ENCODE peak calls at places on chromosomes 12 and 14, in four cellular contexts. X, B, Q and T are unnamed samples.

GRCh38 chr12:288687-289086 is 26.1 kb upstream of the SLC6A13 start:
- DNase-seq in B (no peak), Q (no peak), X (peak; percentile 4), T (peak; percentile 86)

GRCh38 chr12:51898937-51899336 is 8.4 kb upstream of the ACVRL1 start:
- DNase-seq in X (no peak), Q (no peak), B (no peak), T (peak; percentile 69)

GRCh38 chr12:32603858-32604257 is 75.2 kb upstream of the DNM1L start:
- DNase-seq in B (no peak), Q (no peak), X (no peak), T (peak; percentile 51)

GRCh38 chr12:25376985-25377384 is 126.3 kb upstream of the KRAS start:
- DNase-seq in X (no peak), Q (no peak), B (no peak), T (no peak)

GRCh38 chr14:69692542-69693053 is 74.3 kb upstream of the SRSF5 start:
- DNase-seq in B (no peak), X (no peak), Q (no peak), T (no peak)

GRCh38 chr14:105865904-105866840 is 339.8 kb downstream of the TMEM121 start:
- DNase-seq in Q (no peak), X (no peak), B (no peak), T (no peak)

GRCh38 chr14:86057018-86057667 is 527.2 kb downstream of the FLRT2 start:
- DNase-seq in Q (peak; percentile 6), X (no peak), B (no peak), T (peak; percentile 39)

GRCh38 chr12:110367209-110367864 is 36.2 kb downstream of the ANAPC7 start:
- DNase-seq in Q (no peak), B (no peak), X (no peak), T (peak; percentile 40)

GRCh38 chr12:50620975-50621360 is 116.2 kb downstream of the DIP2B start:
- DNase-seq in X (no peak), Q (no peak), B (no peak), T (no peak)

GRCh38 chr14:104743461-104744380 is 9.2 kb upstream of the SIVA1 start:
- DNase-seq in B (no peak), Q (no peak), X (no peak), T (peak; percentile 78)

GRCh38 chr12:55060470-55060869 is 40.7 kb downstream of the NEUROD4 start:
- DNase-seq in B (peak; percentile 57), Q (no peak), X (no peak), T (no peak)

GRCh38 chr12:31117203-31118011 is 43.7 kb downstream of the DDX11 start:
- DNase-seq in X (peak; percentile 76), B (peak; percentile 71), Q (peak; percentile 12), T (peak; percentile 1)

GRCh38 chr12:41409628-41410027 is 221.5 kb downstream of the PDZRN4 start:
- DNase-seq in B (no peak), Q (no peak), X (no peak), T (no peak)

GRCh38 chr12:107992016-107992415 is 137.1 kb upstream of the WSCD2 start:
- DNase-seq in Q (no peak), B (no peak), X (no peak), T (no peak)

GRCh38 chr12:65907465-65907864 is 83.2 kb downstream of the HMGA2 start:
- DNase-seq in X (no peak), B (no peak), Q (no peak), T (no peak)

GRCh38 chr12:65908147-65908546 is 83.9 kb downstream of the HMGA2 start:
- DNase-seq in B (no peak), Q (no peak), X (no peak), T (no peak)

GRCh38 chr12:65905941-65906471 is 81.7 kb downstream of the HMGA2 start:
- DNase-seq in X (no peak), Q (no peak), B (no peak), T (no peak)

GRCh38 chr12:65916991-65917676 is 92.9 kb downstream of the HMGA2 start:
- DNase-seq in Q (no peak), B (no peak), X (no peak), T (no peak)

GRCh38 chr12:65911321-65911720 is 87.0 kb downstream of the HMGA2 start:
- DNase-seq in Q (no peak), B (no peak), X (no peak), T (peak; percentile 53)
- TF ChIP-seq MAZ in Q (no peak), B (no peak), X (no peak), T (no peak)

GRCh38 chr12:126953365-126953889 is 1313.5 kb upstream of the TMEM132C start:
- DNase-seq in Q (no peak), X (no peak), B (peak; percentile 78), T (no peak)

GRCh38 chr12:126944684-126945083 is 1322.3 kb upstream of the TMEM132C start:
- DNase-seq in B (no peak), Q (no peak), X (no peak), T (no peak)

GRCh38 chr12:126952106-126953007 is 1314.6 kb upstream of the TMEM132C start:
- DNase-seq in B (peak; percentile 16), X (no peak), Q (no peak), T (no peak)

GRCh38 chr12:126950266-126950665 is 1316.7 kb upstream of the TMEM132C start:
- DNase-seq in Q (no peak), X (no peak), B (no peak), T (no peak)
- TF ChIP-seq MAZ in Q (no peak), X (no peak), B (no peak), T (no peak)

GRCh38 chr12:14399871-14400270 is 34.4 kb downstream of the ATF7IP start:
- DNase-seq in Q (no peak), X (no peak), B (no peak), T (peak; percentile 63)
- TF ChIP-seq MAZ in Q (no peak), X (no peak), B (no peak), T (no peak)

GRCh38 chr12:116718578-116719454 is 19.1 kb downstream of the SPRING1 start:
- DNase-seq in Q (no peak), X (no peak), B (no peak), T (peak; percentile 56)
- TF ChIP-seq MAZ in Q (no peak), X (no peak), B (no peak), T (no peak)

DNA sequence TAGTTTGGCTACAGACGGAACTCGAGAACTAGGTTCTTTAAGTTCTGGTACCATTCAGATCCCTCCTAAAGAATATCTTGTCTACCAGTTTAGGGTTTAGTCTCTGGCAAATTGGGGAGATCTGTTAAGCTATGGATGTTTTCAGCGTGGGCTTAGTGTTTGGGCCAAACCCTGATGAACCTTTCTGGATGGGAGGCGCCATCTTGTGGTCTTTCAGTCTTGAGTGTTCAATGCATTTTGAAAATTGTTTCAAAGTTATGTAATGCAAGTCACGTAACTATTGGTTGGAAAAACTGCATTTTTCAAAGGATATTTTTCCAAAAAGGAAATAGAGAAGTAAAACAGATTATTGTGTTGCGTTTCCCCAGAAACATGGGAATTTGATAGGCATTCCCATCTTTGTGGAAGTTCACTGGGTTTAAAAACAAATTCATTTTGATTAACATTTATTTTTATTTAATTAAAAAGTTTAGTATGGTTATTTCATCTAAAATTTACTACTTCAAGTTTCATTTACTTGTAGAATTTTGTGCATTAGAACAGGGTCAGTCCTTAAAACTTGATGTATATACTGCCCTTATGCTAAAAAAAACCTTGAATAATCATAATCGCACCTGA is 169.0 kb downstream of the PRIMA1 start:
- DNase-seq in X (peak; percentile 33), Q (peak; percentile 47), B (peak; percentile 31), T (peak; percentile 50)
- TF ChIP-seq MAZ in X (no peak), Q (no peak), B (no peak), T (no peak)

GRCh38 chr12:22121224-22121623 is 75.2 kb downstream of the CMAS start:
- DNase-seq in X (no peak), Q (peak; percentile 9), B (peak; percentile 36), T (no peak)
- TF ChIP-seq MAZ in X (no peak), Q (no peak), B (no peak), T (no peak)

GRCh38 chr12:105357162-105357691 is 26.7 kb downstream of the C12orf75 start:
- DNase-seq in B (no peak), X (no peak), Q (no peak), T (peak; percentile 67)
- TF ChIP-seq MAZ in B (no peak), X (no peak), Q (no peak), T (no peak)

DNA sequence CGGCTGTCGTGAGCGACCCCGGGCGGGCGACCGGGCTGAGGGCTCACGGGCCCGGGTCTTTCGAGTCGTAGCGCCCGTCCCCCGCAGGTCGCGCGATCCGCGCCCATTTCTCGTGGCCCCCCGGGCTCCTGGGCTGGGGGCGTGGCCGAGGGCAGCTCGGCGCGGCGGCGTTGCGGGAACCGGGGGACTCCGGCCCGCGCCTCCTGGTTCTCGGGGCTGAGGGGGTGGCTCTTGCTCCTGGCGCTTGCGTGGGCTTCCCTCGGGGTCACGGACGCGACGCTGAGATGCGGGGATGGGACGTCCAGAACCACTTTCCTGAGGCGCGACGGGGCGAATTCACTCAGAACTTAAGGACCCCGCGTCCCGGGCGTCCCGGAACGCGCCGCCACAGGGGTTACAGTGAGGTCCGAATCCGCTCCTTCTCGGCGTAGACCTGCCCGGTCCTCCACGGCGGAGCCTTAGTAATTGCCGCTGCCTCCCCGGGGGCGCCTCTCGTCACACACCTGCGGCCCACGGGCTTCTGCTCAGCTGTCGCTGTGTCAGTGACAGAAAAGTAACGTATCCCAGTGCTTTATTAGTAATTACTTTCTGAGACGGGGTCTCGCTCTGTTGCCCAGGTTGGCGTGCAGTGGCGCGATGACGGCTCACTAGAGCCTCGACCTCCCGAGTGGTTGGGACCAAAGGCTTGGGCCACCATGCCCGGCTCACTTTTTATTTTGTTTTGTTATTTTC is 606 bp downstream of the EP400 start:
- DNase-seq in B (peak; percentile 45), X (no peak), Q (no peak), T (no peak)
- TF ChIP-seq MAZ in B (no peak), X (no peak), Q (no peak), T (no peak)

GRCh38 chr14:29926228-29926627 is 1.4 kb downstream of the PRKD1 start:
- DNase-seq in B (no peak), Q (no peak), X (no peak), T (no peak)
- TF ChIP-seq MAZ in B (no peak), Q (no peak), X (no peak), T (no peak)

DNA sequence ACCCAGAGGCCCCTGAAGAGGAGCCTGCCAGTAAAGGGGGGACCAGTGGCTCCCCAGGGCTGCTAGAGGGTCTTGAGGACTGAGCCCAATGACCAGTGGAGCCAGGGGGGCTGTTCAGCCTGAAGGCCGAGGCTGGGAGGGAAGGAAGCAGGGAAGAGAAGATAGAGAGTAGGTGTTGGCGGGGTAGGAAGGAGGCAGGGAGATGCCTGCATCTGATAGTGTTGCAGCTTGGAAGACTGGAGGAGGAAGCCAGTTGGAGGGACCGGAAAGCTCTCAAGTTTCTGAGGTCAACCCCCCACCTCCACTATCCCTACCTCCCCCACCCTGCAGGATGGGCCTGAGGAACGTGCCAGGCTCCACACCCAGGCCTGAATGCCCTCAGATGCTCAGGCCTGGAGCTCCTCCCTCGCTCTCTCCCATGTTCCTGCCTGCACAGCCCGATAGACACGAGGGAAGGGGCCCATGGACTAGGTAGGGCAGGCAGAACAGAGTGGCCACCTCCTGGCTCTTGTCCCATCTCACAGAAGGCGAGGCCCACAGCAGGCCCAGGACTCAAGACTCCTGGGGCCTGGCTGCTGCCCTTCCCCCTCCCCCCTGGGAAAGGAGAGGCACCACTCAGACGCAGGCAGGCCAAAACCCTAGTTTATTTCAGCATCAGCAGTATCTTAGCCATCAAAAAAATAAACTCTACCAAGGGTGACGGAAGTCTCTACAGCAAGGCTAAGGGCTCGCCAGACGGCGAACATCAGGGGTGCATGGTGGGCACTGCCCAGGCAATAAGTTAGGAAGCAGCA is 3.4 kb downstream of the CKB start:
- DNase-seq in Q (no peak), X (no peak), B (peak; percentile 82), T (no peak)
- TF ChIP-seq MAZ in Q (no peak), X (no peak), B (no peak), T (no peak)